ENCODE peak calls at places on chromosomes 13 and 19, in ten cellular contexts. D, J, G, F, H, A, X, Q, K and I are unnamed samples.

GRCh38 chr13:41905600-41906254 is 55.2 kb downstream of the VWA8 start:
- DNase-seq in D (no peak), J (no peak), G (no peak), F (no peak), H (peak; percentile 77), A (peak; percentile 59), X (peak; percentile 53), Q (peak; percentile 18), K (no peak), I (peak; percentile 16)

GRCh38 chr19:41546386-41546789 is 29.6 kb upstream of the CEACAM21 start:
- DNase-seq in D (no peak), J (no peak), G (no peak), F (no peak), H (no peak), A (no peak), X (no peak), Q (no peak), K (no peak), I (no peak)

GRCh38 chr19:55368701-55369563 is 1.3 kb downstream of the IL11 start:
- DNase-seq in D (no peak), J (no peak), G (no peak), F (no peak), H (peak; percentile 23), A (no peak), X (peak; percentile 65), Q (peak; percentile 80), K (no peak), I (no peak)

GRCh38 chr13:111346281-111346680 is 25.8 kb downstream of the TEX29 start:
- DNase-seq in D (no peak), J (no peak), G (no peak), F (no peak), H (no peak), A (no peak), X (no peak), Q (no peak), K (no peak), I (no peak)

GRCh38 chr19:44212865-44213346 is 574 bp downstream of the ZNF227 start:
- DNase-seq in D (no peak), J (no peak), G (no peak), F (no peak), H (peak; percentile 42), A (no peak), X (peak; percentile 34), Q (peak; percentile 20), K (no peak), I (no peak)

GRCh38 chr19:8366961-8367326 is 3.0 kb downstream of the ANGPTL4 start:
- DNase-seq in D (no peak), J (no peak), G (peak; percentile 54), F (no peak), H (peak; percentile 11), A (no peak), X (peak; percentile 95), Q (no peak), K (no peak), I (no peak)

GRCh38 chr19:17076539-17076919 is 952 bp downstream of the MYO9B start:
- DNase-seq in D (no peak), J (no peak), G (no peak), F (no peak), H (no peak), A (no peak), X (no peak), Q (no peak), K (no peak), I (no peak)

GRCh38 chr19:18204394-18205179 is 745 bp upstream of the RAB3A start:
- DNase-seq in D (no peak), J (peak; percentile 75), G (no peak), F (no peak), H (peak; percentile 27), A (no peak), X (no peak), Q (peak; percentile 87), K (no peak), I (no peak)

GRCh38 chr13:28327761-28328607 is 166.9 kb downstream of the FLT1 start:
- DNase-seq in D (no peak), J (no peak), G (no peak), F (no peak), H (no peak), A (no peak), X (no peak), Q (no peak), K (no peak), I (no peak)

GRCh38 chr13:106373989-106374572 is 161.4 kb downstream of the EFNB2 start:
- DNase-seq in D (no peak), J (no peak), G (no peak), F (no peak), H (peak; percentile 6), A (no peak), X (peak; percentile 84), Q (peak; percentile 40), K (no peak), I (no peak)

GRCh38 chr19:5593245-5593962 is 25.7 kb upstream of the TINCR start:
- DNase-seq in D (no peak), J (no peak), G (no peak), F (no peak), H (no peak), A (no peak), X (no peak), Q (no peak), K (no peak), I (no peak)

GRCh38 chr13:32837307-32837972 is 178.8 kb upstream of the KL start:
- DNase-seq in D (no peak), J (no peak), G (no peak), F (no peak), H (no peak), A (no peak), X (no peak), Q (no peak), K (no peak), I (no peak)

GRCh38 chr19:15315101-15315500 is 17.2 kb downstream of the BRD4 start:
- DNase-seq in D (no peak), J (no peak), G (no peak), F (no peak), H (no peak), A (no peak), X (no peak), Q (no peak), K (no peak), I (no peak)

GRCh38 chr19:37877147-37877546 is 29.2 kb downstream of the WDR87 start:
- DNase-seq in D (no peak), J (no peak), G (no peak), F (no peak), H (no peak), A (no peak), X (no peak), Q (no peak), K (no peak), I (no peak)

GRCh38 chr13:49308104-49308875 is 60.6 kb downstream of the CDADC1 start:
- DNase-seq in D (no peak), J (no peak), G (peak; percentile 60), F (no peak), H (peak; percentile 21), A (no peak), X (peak; percentile 81), Q (peak; percentile 28), K (no peak), I (no peak)

GRCh38 chr19:36030264-36031148 is 2.2 kb downstream of the CLIP3 start:
- DNase-seq in D (no peak), J (no peak), G (no peak), F (no peak), H (peak; percentile 15), A (peak; percentile 44), X (peak; percentile 57), Q (no peak), K (no peak), I (no peak)

GRCh38 chr19:46471116-46471733 is at the start of gene PNMA8A:
- DNase-seq in D (no peak), J (no peak), G (peak; percentile 65), F (no peak), H (no peak), A (no peak), X (peak; percentile 92), Q (peak; percentile 84), K (no peak), I (no peak)

GRCh38 chr13:107554355-107554905 is 660.9 kb downstream of the LIG4 start:
- DNase-seq in D (no peak), J (no peak), G (no peak), F (no peak), H (no peak), A (no peak), X (no peak), Q (no peak), K (no peak), I (no peak)

GRCh38 chr13:113064534-113065405 is 40.8 kb upstream of the F7 start:
- DNase-seq in D (no peak), J (no peak), G (no peak), F (no peak), H (no peak), A (no peak), X (peak; percentile 81), Q (no peak), K (no peak), I (peak; percentile 61)

GRCh38 chr19:20660473-20660872 is 898 bp downstream of the ZNF626 start:
- DNase-seq in D (no peak), J (no peak), G (no peak), F (no peak), H (no peak), A (no peak), X (peak; percentile 1), Q (peak; percentile 8), K (no peak), I (no peak)

GRCh38 chr19:48571378-48572162 is 19.6 kb downstream of the SULT2B1 start:
- DNase-seq in D (peak; percentile 80), J (no peak), G (no peak), F (no peak), H (no peak), A (no peak), X (no peak), Q (no peak), K (no peak), I (no peak)

GRCh38 chr13:40974460-40975407 is 44.4 kb downstream of the ELF1 start:
- DNase-seq in D (no peak), J (no peak), G (no peak), F (no peak), H (peak; percentile 56), A (peak; percentile 41), X (peak; percentile 89), Q (peak; percentile 58), K (peak; percentile 13), I (peak; percentile 58)

GRCh38 chr19:38717855-38718254 is 26.4 kb downstream of the CAPN12 start:
- DNase-seq in D (no peak), J (no peak), G (no peak), F (no peak), H (no peak), A (no peak), X (no peak), Q (no peak), K (no peak), I (no peak)

GRCh38 chr19:13012690-13013608 is 17.7 kb downstream of the NFIX start:
- DNase-seq in D (no peak), J (no peak), G (no peak), F (no peak), H (peak; percentile 73), A (no peak), X (peak; percentile 66), Q (peak; percentile 63), K (no peak), I (no peak)

GRCh38 chr13:96662036-96662435 is 332.2 kb downstream of the OXGR1 start:
- DNase-seq in D (no peak), J (no peak), G (no peak), F (no peak), H (peak; percentile 44), A (no peak), X (no peak), Q (no peak), K (no peak), I (no peak)

GRCh38 chr19:48587387-48587786 is 19.2 kb upstream of the SPACA4 start:
- DNase-seq in D (no peak), J (no peak), G (no peak), F (no peak), H (no peak), A (no peak), X (no peak), Q (no peak), K (no peak), I (no peak)

GRCh38 chr19:6417713-6418561 is 6.7 kb downstream of the KHSRP start:
- DNase-seq in D (no peak), J (no peak), G (peak; percentile 41), F (no peak), H (peak; percentile 23), A (no peak), X (peak; percentile 37), Q (no peak), K (no peak), I (no peak)

GRCh38 chr13:36914648-36915047 is 5.4 kb downstream of the SMAD9 start:
- DNase-seq in D (no peak), J (no peak), G (no peak), F (no peak), H (no peak), A (no peak), X (no peak), Q (no peak), K (no peak), I (no peak)